ENCODE peak calls at places on chromosomes 3 and 15, in four cellular contexts. Q is SJSA1, O is fibroblast of lung, N is IMR-90. U is an unnamed sample. For H3K4me1, the result is how much of the 10 kb centered on the place peaks cover.

GRCh38 chr15:52178765-52179164 is 12.4 kb downstream of the GNB5 start:
- DNase-seq in Q (peak), O (no peak), N (no peak), U (peak)

GRCh38 chr3:72163809-72164634 is 379.1 kb upstream of the PROK2 start:
- DNase-seq in Q (no peak), O (no peak), N (no peak), U (no peak)

GRCh38 chr15:43212299-43212698 is 8.5 kb downstream of the EPB42 start:
- DNase-seq in Q (no peak), O (no peak), N (no peak), U (no peak)

GRCh38 chr3:156643729-156644389 is 30.5 kb upstream of the TIPARP start:
- DNase-seq in Q (no peak), O (peak), N (peak), U (no peak)

GRCh38 chr3:53728606-53729005 is 117.6 kb downstream of the CHDH start:
- DNase-seq in Q (no peak), O (no peak), N (no peak), U (no peak)

GRCh38 chr3:159766563-159767185 is 222.0 kb upstream of the IL12A start:
- DNase-seq in Q (no peak), O (peak), N (peak), U (no peak)

GRCh38 chr15:70589221-70589620 is 174.1 kb downstream of the UACA start:
- DNase-seq in Q (no peak), O (peak), N (peak), U (no peak)

GRCh38 chr3:27056326-27056725 is 312.9 kb downstream of the NEK10 start:
- DNase-seq in Q (no peak), O (no peak), N (no peak), U (no peak)

GRCh38 chr3:94063497-94064119 is 747 bp downstream of the NSUN3 start:
- DNase-seq in Q (no peak), O (peak), N (peak), U (no peak)

GRCh38 chr15:26443321-26443720 is 329.5 kb downstream of the GABRB3 start:
- DNase-seq in Q (no peak), O (no peak), N (no peak), U (no peak)

GRCh38 chr3:81086348-81086747 is 675.1 kb downstream of the GBE1 start:
- DNase-seq in Q (no peak), O (no peak), N (no peak), U (no peak)

GRCh38 chr3:126621627-126622345 is 33.1 kb downstream of the TXNRD3 start:
- DNase-seq in Q (no peak), O (peak), N (peak), U (no peak)

GRCh38 chr3:127780536-127781400 is 41.5 kb downstream of the MGLL start:
- DNase-seq in Q (no peak), O (no peak), N (no peak), U (no peak)

GRCh38 chr3:62665627-62666433 is 209.4 kb downstream of the CADPS start:
- DNase-seq in Q (peak), O (peak), N (peak), U (peak)

GRCh38 chr3:42736531-42736930 is 33.9 kb upstream of the HHATL start:
- DNase-seq in Q (peak), O (no peak), N (no peak), U (no peak)

GRCh38 chr15:60038111-60038521 is 34.0 kb downstream of the FOXB1 start:
- DNase-seq in Q (no peak), O (no peak), N (no peak), U (no peak)

GRCh38 chr15:69604050-69604378 is 151.4 kb downstream of the RPLP1 start:
- DNase-seq in Q (no peak), O (no peak), N (no peak), U (peak)

GRCh38 chr3:156580986-156581385 is 26.1 kb upstream of the SSR3 start:
- DNase-seq in Q (no peak), O (no peak), N (no peak), U (no peak)

GRCh38 chr15:58241872-58242271 is 103.7 kb downstream of the AQP9 start:
- DNase-seq in Q (no peak), O (no peak), N (no peak), U (no peak)

GRCh38 chr3:35724106-35724505 is 84.8 kb downstream of the ARPP21 start:
- DNase-seq in Q (no peak), O (no peak), N (no peak), U (no peak)

GRCh38 chr3:184724662-184725061 is 12.8 kb upstream of the MAGEF1 start:
- DNase-seq in Q (no peak), O (no peak), N (no peak), U (no peak)

GRCh38 chr15:70023064-70023768 is 74.5 kb downstream of the TLE3 start:
- DNase-seq in Q (peak), O (peak), N (peak), U (no peak)

GRCh38 chr15:65846120-65846519 is 23.2 kb upstream of the RAB11A start:
- DNase-seq in Q (no peak), O (no peak), N (no peak), U (no peak)

GRCh38 chr3:110027446-110027845 is 690.1 kb upstream of the DPPA4 start:
- DNase-seq in Q (no peak), O (peak), N (peak), U (no peak)

GRCh38 chr15:88493811-88494210 is 26.3 kb downstream of the MRPS11 start:
- DNase-seq in Q (no peak), O (no peak), N (no peak), U (no peak)

GRCh38 chr3:186273586-186273985 is 88.4 kb downstream of the DGKG start:
- DNase-seq in Q (no peak), O (no peak), N (no peak), U (no peak)

GRCh38 chr3:122794779-122795673 is at the start of gene SLC49A4:
- DNase-seq in Q (peak), O (peak), N (peak), U (peak)

GRCh38 chr3:43796041-43796596 is 105.4 kb downstream of the ABHD5 start:
- DNase-seq in Q (no peak), O (no peak), N (no peak), U (no peak)

GRCh38 chr15:81160312-81161214 is 26.5 kb downstream of the CFAP161 start:
- DNase-seq in Q (no peak), O (peak), N (peak), U (peak)

GRCh38 chr3:4401441-4401840 is 65.6 kb downstream of the SUMF1 start:
- DNase-seq in Q (no peak), O (no peak), N (no peak), U (no peak)

GRCh38 chr3:101050061-101050460 is 56.8 kb upstream of the ABI3BP start:
- DNase-seq in Q (no peak), O (no peak), N (no peak), U (no peak)

GRCh38 chr3:128420289-128420688 is 46.4 kb downstream of the DNAJB8 start:
- DNase-seq in Q (no peak), O (no peak), N (no peak), U (no peak)

GRCh38 chr3:123027292-123028232 is at the start of gene SEMA5B:
- DNase-seq in Q (no peak), O (peak), N (no peak), U (peak)

GRCh38 chr3:297585-297984 is 101.0 kb downstream of the CHL1 start:
- DNase-seq in Q (no peak), O (no peak), N (no peak), U (no peak)

GRCh38 chr3:184523825-184524615 is 37.6 kb upstream of the EPHB3 start:
- DNase-seq in Q (no peak), O (peak), N (peak), U (no peak)

GRCh38 chr3:52507359-52507758 is 12.2 kb downstream of the STAB1 start:
- DNase-seq in Q (peak), O (peak), N (peak), U (no peak)

GRCh38 chr15:71784719-71785118 is 25.6 kb upstream of the NR2E3 start:
- DNase-seq in Q (no peak), O (no peak), N (no peak), U (no peak)

GRCh38 chr3:27165348-27165747 is 203.8 kb downstream of the NEK10 start:
- DNase-seq in Q (no peak), O (peak), N (peak), U (no peak)

GRCh38 chr3:190183121-190183520 is 62.4 kb upstream of the P3H2 start:
- DNase-seq in Q (peak), O (peak), N (peak), U (no peak)
- H3K27ac ChIP-seq in Q (peak), O (peak), N (peak), U (no peak)

DNA sequence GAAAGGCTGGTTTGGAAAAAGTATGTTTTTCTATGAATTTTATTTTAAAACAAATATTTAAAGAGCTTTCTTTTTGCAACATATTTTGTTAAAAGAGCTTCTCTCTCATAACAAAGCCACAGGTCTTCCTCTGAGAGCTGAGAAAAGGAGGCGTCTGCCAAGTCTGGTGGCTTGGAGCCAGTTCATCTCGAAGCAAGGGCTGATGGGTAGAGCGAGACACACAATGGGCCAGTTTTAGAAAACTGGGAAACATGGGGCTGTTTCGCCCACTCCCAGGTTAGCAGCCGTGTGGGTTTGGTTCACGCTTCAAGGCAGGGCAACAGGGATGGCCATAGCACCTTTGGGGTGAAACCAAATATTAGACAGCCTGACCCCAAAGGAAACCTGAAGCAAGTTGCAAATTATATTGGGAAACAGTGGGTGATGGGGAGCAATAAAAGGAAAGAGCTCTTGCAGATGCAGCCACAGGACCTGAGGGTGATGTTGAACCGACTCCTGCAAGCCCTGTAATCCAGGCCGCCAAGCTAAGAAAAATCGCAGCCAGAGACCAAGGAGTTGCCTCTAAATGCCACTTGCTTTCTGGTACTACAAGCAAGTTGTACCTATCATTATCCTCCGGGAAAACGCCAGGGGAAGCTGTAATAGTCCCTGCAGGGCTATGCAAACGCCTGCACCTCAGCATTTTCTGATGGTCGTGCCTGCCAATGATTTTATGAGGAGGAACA is 88.4 kb upstream of the GALNT15 start:
- DNase-seq in Q (no peak), O (peak), N (no peak), U (peak)
- H3K4me3 ChIP-seq in Q (no peak), O (no peak), N (no peak), U (no peak)

GRCh38 chr15:101646652-101647051 is 5.5 kb downstream of the TM2D3 start:
- DNase-seq in Q (no peak), O (no peak), N (no peak), U (no peak)
- H3K4me1 ChIP-seq in Q (under half), O (under half), N (under half), U (under half)

GRCh38 chr3:187955076-187955952 is 198.6 kb upstream of the LPP start:
- DNase-seq in Q (no peak), O (peak), N (peak), U (no peak)
- H3K27ac ChIP-seq in Q (no peak), O (peak), N (peak), U (no peak)

GRCh38 chr15:98123834-98124233 is 163.3 kb downstream of the ARRDC4 start:
- DNase-seq in Q (no peak), O (peak), N (no peak), U (no peak)
- H3K4me3 ChIP-seq in Q (no peak), O (no peak), N (no peak), U (no peak)

GRCh38 chr15:85477061-85477460 is 96.7 kb downstream of the AKAP13 start:
- DNase-seq in Q (no peak), O (no peak), N (no peak), U (no peak)
- H3K4me1 ChIP-seq in Q (half or more), O (under half), N (under half), U (under half)

GRCh38 chr15:48796930-48797329 is 13.9 kb downstream of the CEP152 start:
- DNase-seq in Q (no peak), O (peak), N (peak), U (no peak)
- H3K27ac ChIP-seq in Q (peak), O (no peak), N (no peak), U (no peak)

U was measured in body of pancreas.